ENCODE peak calls at places on chromosomes 6 and 20, in ten cellular contexts. U is NCI-H510A; L is NCI-H1092; K is Ammon's horn; A is activated CD4-positive, CD25-positive, alpha-beta regulatory T cell; P is GDM1; V is IMR-90; X is HFFc6; Q is ovary; E is left ventricle myocardium superior. M is an unnamed sample.

GRCh38 chr6:161847628-161848027 is 573.8 kb upstream of the AGPAT4 start:
- DNase-seq in U (no peak), K (no peak), X (no peak), L (no peak), P (no peak), A (no peak), E (no peak), Q (no peak), V (no peak), M (no peak)

GRCh38 chr20:50804453-50805348 is 9.8 kb downstream of the BCAS4 start:
- DNase-seq in U (no peak), X (no peak), K (no peak), E (no peak), Q (no peak), P (no peak), A (no peak), L (no peak), V (no peak), M (no peak)

GRCh38 chr6:35238843-35239289 is 20.7 kb upstream of the ZNF76 start:
- DNase-seq in K (no peak), E (peak; percentile 90), P (peak; percentile 67), U (peak; percentile 58), A (no peak), V (no peak), X (no peak), Q (peak; percentile 42), L (no peak), M (peak; percentile 94)

GRCh38 chr6:75246386-75246785 is 2.8 kb upstream of the COX7A2 start:
- DNase-seq in U (no peak), X (no peak), E (no peak), K (no peak), L (no peak), V (no peak), Q (no peak), P (no peak), A (no peak), M (no peak)

GRCh38 chr6:116074732-116075387 is 14.2 kb upstream of the FRK start:
- DNase-seq in P (no peak), Q (no peak), U (no peak), X (no peak), A (no peak), K (no peak), L (no peak), E (no peak), V (peak; percentile 31), M (no peak)

GRCh38 chr6:163356324-163356723 is 58.2 kb upstream of the QKI start:
- DNase-seq in X (peak; percentile 12), L (no peak), U (no peak), P (no peak), K (peak; percentile 86), E (peak; percentile 75), A (no peak), V (peak; percentile 71), Q (no peak), M (peak; percentile 84)

GRCh38 chr20:49539481-49540231 is 28.3 kb downstream of the PTGIS start:
- DNase-seq in P (no peak), X (no peak), Q (no peak), L (no peak), U (peak; percentile 52), A (no peak), E (no peak), K (no peak), V (no peak), M (no peak)

GRCh38 chr6:160031442-160031841 is 62.6 kb downstream of the IGF2R start:
- DNase-seq in X (peak; percentile 36), E (no peak), P (no peak), A (no peak), Q (no peak), U (no peak), V (peak; percentile 63), K (no peak), L (no peak), M (no peak)

M was measured in cardiac fibroblast.